ENCODE peak calls at places on chromosomes 6 and 20, in seven cellular contexts. H is NCI-H2029, A is heart left ventricle, Z is endothelial cell, O is fibroblast of mammary gland, L is NCI-H774, K is GDM1. B is an unnamed sample.
A peak's percentile ranks its signal among the peaks of the same experiment; 100 is the strongest.

GRCh38 chr20:62068997-62069396 is 3.3 kb upstream of the TAF4 start:
- DNase-seq in H (no peak), A (no peak), Z (no peak), O (peak; percentile 19), L (no peak), K (no peak), B (no peak)

GRCh38 chr6:11918021-11918738 is 93.9 kb upstream of the HIVEP1 start:
- DNase-seq in H (peak; percentile 36), A (no peak), Z (no peak), O (peak; percentile 71), L (peak; percentile 62), K (no peak), B (peak; percentile 34)

GRCh38 chr6:112231609-112232060 is 22.7 kb downstream of the LAMA4 start:
- DNase-seq in H (peak; percentile 90), A (no peak), Z (no peak), O (peak; percentile 85), L (peak; percentile 70), K (no peak), B (no peak)

GRCh38 chr6:28922004-28922840 is 1.6 kb downstream of the TRIM27 start:
- DNase-seq in H (peak; percentile 66), A (no peak), Z (no peak), O (peak; percentile 39), L (no peak), K (no peak), B (no peak)

GRCh38 chr6:2805031-2805430 is 36.6 kb downstream of the SERPINB1 start:
- DNase-seq in H (no peak), A (no peak), Z (no peak), O (no peak), L (no peak), K (no peak), B (no peak)

GRCh38 chr6:66496659-66497058 is 789.6 kb upstream of the EYS start:
- DNase-seq in H (no peak), A (no peak), Z (peak; percentile 22), O (peak; percentile 19), L (no peak), K (peak; percentile 4), B (peak; percentile 0)

GRCh38 chr6:130076512-130076911 is 58.1 kb downstream of the L3MBTL3 start:
- DNase-seq in H (no peak), A (no peak), Z (no peak), O (peak; percentile 19), L (no peak), K (no peak), B (no peak)

GRCh38 chr6:169975286-169975685 is 223.9 kb downstream of the ERMARD start:
- DNase-seq in H (no peak), A (no peak), Z (no peak), O (no peak), L (no peak), K (no peak), B (no peak)

GRCh38 chr6:137494967-137495595 is 887 bp upstream of the OLIG3 start:
- DNase-seq in H (no peak), A (no peak), Z (peak; percentile 45), O (no peak), L (no peak), K (no peak), B (no peak)

GRCh38 chr20:407953-408842 is at the start of gene RBCK1:
- DNase-seq in H (peak; percentile 64), A (peak; percentile 90), Z (peak; percentile 55), O (peak; percentile 67), L (peak; percentile 48), K (peak; percentile 60), B (peak; percentile 70)

GRCh38 chr20:4326194-4327065 is 311.1 kb upstream of the RNF24 start:
- DNase-seq in H (no peak), A (no peak), Z (no peak), O (peak; percentile 55), L (no peak), K (no peak), B (no peak)

GRCh38 chr6:15462717-15463525 is 199.9 kb downstream of the DTNBP1 start:
- DNase-seq in H (no peak), A (no peak), Z (no peak), O (peak; percentile 68), L (no peak), K (no peak), B (no peak)